ENCODE peak calls at places on chromosomes 13 and 19, in six cellular contexts. Y, D, J, I, C and U are unnamed samples.

GRCh38 chr13:43924549-43925245 is 45.0 kb downstream of the LACC1 start:
- DNase-seq in Y (peak; percentile 4), D (no peak), J (no peak), I (no peak), C (no peak), U (no peak)

GRCh38 chr19:23762548-23762883 is 3.8 kb upstream of the ZNF681 start:
- DNase-seq in Y (no peak), D (no peak), J (no peak), I (peak; percentile 38), C (peak; percentile 77), U (no peak)

GRCh38 chr13:40787062-40787461 is 2.3 kb upstream of the SLC25A15 start:
- DNase-seq in Y (no peak), D (peak; percentile 93), J (no peak), I (no peak), C (no peak), U (no peak)

GRCh38 chr13:33927315-33927714 is 109.4 kb downstream of the RFC3 start:
- DNase-seq in Y (no peak), D (peak; percentile 64), J (peak; percentile 60), I (no peak), C (peak; percentile 31), U (no peak)

GRCh38 chr19:23262892-23263291 is 12.7 kb upstream of the ZNF724 start:
- DNase-seq in Y (no peak), D (no peak), J (no peak), I (no peak), C (no peak), U (no peak)

GRCh38 chr19:44260343-44260681 is 626 bp downstream of the ZNF233 start:
- DNase-seq in Y (no peak), D (no peak), J (no peak), I (no peak), C (no peak), U (no peak)

GRCh38 chr19:55118401-55118991 is 1.1 kb upstream of the PPP1R12C start:
- DNase-seq in Y (no peak), D (no peak), J (peak; percentile 71), I (peak; percentile 41), C (peak; percentile 43), U (peak; percentile 74)

GRCh38 chr13:31200636-31200970 is 828 bp downstream of the B3GLCT start:
- DNase-seq in Y (peak; percentile 62), D (no peak), J (no peak), I (no peak), C (peak; percentile 33), U (peak; percentile 61)

GRCh38 chr13:80430561-80430960 is 89.6 kb upstream of the SPRY2 start:
- DNase-seq in Y (no peak), D (no peak), J (no peak), I (no peak), C (no peak), U (no peak)

GRCh38 chr13:78241278-78241919 is 322.8 kb upstream of the EDNRB start:
- DNase-seq in Y (peak; percentile 41), D (peak; percentile 11), J (peak; percentile 53), I (no peak), C (no peak), U (no peak)

GRCh38 chr19:34994643-34995471 is 5.3 kb upstream of the GRAMD1A start:
- DNase-seq in Y (no peak), D (no peak), J (no peak), I (no peak), C (peak; percentile 49), U (peak; percentile 56)

GRCh38 chr13:67224148-67224846 is 5.8 kb downstream of the PCDH9 start:
- DNase-seq in Y (peak; percentile 86), D (peak; percentile 82), J (peak; percentile 89), I (peak; percentile 73), C (peak; percentile 74), U (peak; percentile 82)

GRCh38 chr19:14310055-14310454 is 71.2 kb upstream of the ADGRE5 start:
- DNase-seq in Y (no peak), D (no peak), J (no peak), I (no peak), C (no peak), U (no peak)

GRCh38 chr13:84237181-84237580 is 354.9 kb upstream of the SLITRK1 start:
- DNase-seq in Y (no peak), D (no peak), J (no peak), I (no peak), C (no peak), U (no peak)

GRCh38 chr19:16235811-16236710 is 38.4 kb downstream of the AP1M1 start:
- DNase-seq in Y (no peak), D (no peak), J (no peak), I (no peak), C (no peak), U (no peak)

GRCh38 chr13:68304287-68304893 is 1074.3 kb upstream of the PCDH9 start:
- DNase-seq in Y (peak; percentile 6), D (no peak), J (peak; percentile 3), I (no peak), C (no peak), U (no peak)

GRCh38 chr13:19618925-19619324 is 14.5 kb upstream of the MPHOSPH8 start:
- DNase-seq in Y (peak; percentile 32), D (peak; percentile 37), J (peak; percentile 56), I (no peak), C (no peak), U (no peak)

GRCh38 chr13:26045123-26045522 is 6.7 kb downstream of the SHISA2 start:
- DNase-seq in Y (no peak), D (no peak), J (no peak), I (no peak), C (no peak), U (no peak)

GRCh38 chr13:51577690-51578089 is 6.6 kb upstream of the WDFY2 start:
- DNase-seq in Y (no peak), D (no peak), J (no peak), I (no peak), C (no peak), U (no peak)

GRCh38 chr13:43785681-43786471 is 896 bp downstream of the ENOX1 start:
- DNase-seq in Y (peak; percentile 9), D (peak; percentile 63), J (peak; percentile 82), I (peak; percentile 64), C (peak; percentile 66), U (peak; percentile 85)

GRCh38 chr13:32910530-32910929 is 105.7 kb upstream of the KL start:
- DNase-seq in Y (no peak), D (no peak), J (no peak), I (no peak), C (no peak), U (no peak)

GRCh38 chr19:48556163-48556562 is 4.2 kb downstream of the SULT2B1 start:
- DNase-seq in Y (no peak), D (peak; percentile 69), J (peak; percentile 60), I (no peak), C (no peak), U (no peak)

GRCh38 chr19:5058456-5059190 is 89.7 kb downstream of the KDM4B start:
- DNase-seq in Y (no peak), D (peak; percentile 41), J (peak; percentile 38), I (no peak), C (no peak), U (no peak)

GRCh38 chr19:900302-901111 is 7.2 kb downstream of the RNU6-9 start:
- DNase-seq in Y (peak; percentile 54), D (no peak), J (no peak), I (no peak), C (no peak), U (peak; percentile 13)

GRCh38 chr13:95233026-95233635 is 68.1 kb downstream of the ABCC4 start:
- DNase-seq in Y (no peak), D (no peak), J (no peak), I (no peak), C (no peak), U (no peak)

GRCh38 chr13:108944760-108945159 is 315.3 kb downstream of the MYO16 start:
- DNase-seq in Y (no peak), D (no peak), J (peak; percentile 56), I (no peak), C (no peak), U (no peak)

GRCh38 chr19:43747557-43748204 is 7.1 kb downstream of the SMG9 start:
- DNase-seq in Y (no peak), D (no peak), J (no peak), I (no peak), C (no peak), U (no peak)

GRCh38 chr19:47377801-47378200 is 28.7 kb downstream of the DHX34 start:
- DNase-seq in Y (no peak), D (no peak), J (no peak), I (no peak), C (no peak), U (no peak)

GRCh38 chr19:17303940-17304267 is 679 bp upstream of the ABHD8 start:
- DNase-seq in Y (no peak), D (no peak), J (no peak), I (no peak), C (no peak), U (no peak)

GRCh38 chr19:17305211-17305516 is 508 bp upstream of the MRPL34 start:
- DNase-seq in Y (no peak), D (no peak), J (no peak), I (peak; percentile 80), C (no peak), U (no peak)

GRCh38 chr19:17302391-17303166 is 646 bp downstream of the ABHD8 start:
- DNase-seq in Y (peak; percentile 51), D (no peak), J (no peak), I (no peak), C (no peak), U (peak; percentile 71)

GRCh38 chr19:17304386-17305047 is 1.2 kb upstream of the MRPL34 start:
- DNase-seq in Y (no peak), D (no peak), J (no peak), I (no peak), C (no peak), U (no peak)

GRCh38 chr19:17303167-17303939 is at the start of gene ABHD8:
- DNase-seq in Y (peak; percentile 98), D (peak; percentile 94), J (peak; percentile 98), I (peak; percentile 92), C (peak; percentile 95), U (peak; percentile 99)
- TF ChIP-seq CTCF in Y (peak; percentile 39), D (peak; percentile 51), J (peak; percentile 46), I (peak; percentile 94), C (peak; percentile 86), U (peak; percentile 60)

GRCh38 chr13:88628882-88629281 is 957.7 kb downstream of the SLITRK5 start:
- DNase-seq in Y (no peak), D (no peak), J (no peak), I (no peak), C (no peak), U (no peak)
- H3K9me3 ChIP-seq in Y (no peaks in the 10 kb centered on the region), D (no peaks in the 10 kb centered on the region), J (no peaks in the 10 kb centered on the region), I (no peaks in the 10 kb centered on the region), C (peaks cover 7% of the 10 kb centered on the region), U (no peaks in the 10 kb centered on the region)

DNA sequence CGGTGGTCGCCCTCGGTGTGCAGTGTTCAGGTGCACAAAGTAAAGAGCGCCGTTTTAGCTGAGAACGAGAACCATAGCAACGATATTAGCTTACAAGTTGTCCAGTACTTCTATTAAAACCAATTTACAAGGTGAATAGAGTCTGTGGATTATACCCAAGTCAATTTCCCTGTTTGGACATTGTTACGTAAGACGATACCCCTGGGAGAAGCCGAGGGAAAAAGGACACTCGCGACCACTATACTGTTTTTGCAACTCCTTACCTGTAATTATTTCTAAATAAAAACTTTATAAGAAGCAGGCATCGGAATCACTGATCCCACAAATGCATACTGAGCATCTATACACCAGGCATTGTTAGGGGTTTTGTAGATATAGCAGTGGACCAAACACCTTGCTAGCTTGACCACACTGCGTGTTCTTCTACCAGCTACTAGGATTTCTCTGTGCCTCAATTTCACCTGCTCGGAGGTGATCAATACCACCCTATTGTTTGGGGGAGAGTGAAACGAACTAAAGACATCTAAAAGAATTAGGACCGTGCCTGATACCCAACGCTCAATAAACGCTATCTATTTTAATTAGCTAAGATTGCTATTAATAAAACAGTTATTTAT is 488 bp upstream of the EEF2 start:
- DNase-seq in Y (no peak), D (no peak), J (no peak), I (no peak), C (no peak), U (no peak)
- H3K4me1 ChIP-seq in Y (peaks cover 42% of the 10 kb centered on the region), D (peaks cover 13% of the 10 kb centered on the region), J (peaks cover 9% of the 10 kb centered on the region), I (peaks cover 62% of the 10 kb centered on the region), C (peaks cover 47% of the 10 kb centered on the region), U (peaks cover 44% of the 10 kb centered on the region)

GRCh38 chr13:97911311-97912138 is 42.0 kb upstream of the IPO5 start:
- DNase-seq in Y (peak; percentile 21), D (peak; percentile 32), J (peak; percentile 22), I (no peak), C (no peak), U (no peak)
- TF ChIP-seq CTCF in Y (peak; percentile 62), D (peak; percentile 30), J (peak; percentile 48), I (no peak), C (no peak), U (peak; percentile 22)